ENCODE peak calls at places on chromosomes 13 and 19, in five cellular contexts. One of them, this sample, is unnamed.

GRCh38 chr19:1490311-1491113 is at the start of gene PCSK4:
- DNase-seq in glutamatergic neuron: peak
- DNase-seq in thoracic aorta: peak
- DNase-seq in kidney: peak
- DNase-seq in right lobe of liver: peak
- DNase-seq in this sample: peak

GRCh38 chr13:97797553-97797952 is 155.9 kb upstream of the IPO5 start:
- DNase-seq in glutamatergic neuron: no peak
- DNase-seq in thoracic aorta: no peak
- DNase-seq in kidney: no peak
- DNase-seq in right lobe of liver: no peak
- DNase-seq in this sample: no peak

GRCh38 chr19:48117515-48118330 is 7.1 kb upstream of the PLA2G4C start:
- DNase-seq in glutamatergic neuron: no peak
- DNase-seq in thoracic aorta: no peak
- DNase-seq in kidney: no peak
- DNase-seq in right lobe of liver: no peak
- DNase-seq in this sample: no peak

GRCh38 chr19:9962623-9963290 is 26.4 kb upstream of the OLFM2 start:
- DNase-seq in glutamatergic neuron: no peak
- DNase-seq in thoracic aorta: no peak
- DNase-seq in kidney: no peak
- DNase-seq in right lobe of liver: no peak
- DNase-seq in this sample: no peak

GRCh38 chr13:112947796-112948195 is 21.2 kb upstream of the MCF2L start:
- DNase-seq in glutamatergic neuron: no peak
- DNase-seq in thoracic aorta: no peak
- DNase-seq in kidney: no peak
- DNase-seq in right lobe of liver: no peak
- DNase-seq in this sample: no peak

GRCh38 chr13:82356667-82357066 is 1525.6 kb downstream of the SLITRK1 start:
- DNase-seq in glutamatergic neuron: no peak
- DNase-seq in thoracic aorta: no peak
- DNase-seq in kidney: no peak
- DNase-seq in right lobe of liver: no peak
- DNase-seq in this sample: no peak

GRCh38 chr13:26300140-26300539 is 46.2 kb downstream of the CDK8 start:
- DNase-seq in glutamatergic neuron: no peak
- DNase-seq in thoracic aorta: no peak
- DNase-seq in kidney: no peak
- DNase-seq in right lobe of liver: no peak
- DNase-seq in this sample: no peak

GRCh38 chr13:50080856-50081105 is 65.5 kb downstream of the KCNRG start:
- DNase-seq in glutamatergic neuron: no peak
- DNase-seq in thoracic aorta: no peak
- DNase-seq in kidney: no peak
- DNase-seq in right lobe of liver: no peak
- DNase-seq in this sample: peak

GRCh38 chr13:102610296-102610895 is 13.6 kb downstream of the TPP2 start:
- DNase-seq in glutamatergic neuron: no peak
- DNase-seq in thoracic aorta: no peak
- DNase-seq in kidney: no peak
- DNase-seq in right lobe of liver: no peak
- DNase-seq in this sample: no peak

GRCh38 chr13:48975926-48976676 is 389 bp downstream of the FNDC3A start:
- DNase-seq in glutamatergic neuron: peak
- DNase-seq in thoracic aorta: peak
- DNase-seq in kidney: peak
- DNase-seq in right lobe of liver: peak
- DNase-seq in this sample: peak
- TF ChIP-seq CTCF in glutamatergic neuron: no peak
- TF ChIP-seq CTCF in thoracic aorta: no peak
- TF ChIP-seq CTCF in kidney: no peak
- TF ChIP-seq CTCF in right lobe of liver: no peak
- TF ChIP-seq CTCF in this sample: peak

GRCh38 chr19:31066385-31066784 is 282.9 kb downstream of the TSHZ3 start:
- DNase-seq in glutamatergic neuron: no peak
- DNase-seq in thoracic aorta: no peak
- DNase-seq in kidney: no peak
- DNase-seq in right lobe of liver: no peak
- DNase-seq in this sample: no peak
- TF ChIP-seq CTCF in glutamatergic neuron: no peak
- TF ChIP-seq CTCF in thoracic aorta: no peak
- TF ChIP-seq CTCF in kidney: no peak
- TF ChIP-seq CTCF in right lobe of liver: no peak
- TF ChIP-seq CTCF in this sample: no peak

GRCh38 chr13:51221674-51222509 is at the start of gene FAM124A:
- DNase-seq in glutamatergic neuron: peak
- DNase-seq in thoracic aorta: no peak
- DNase-seq in kidney: peak
- DNase-seq in right lobe of liver: peak
- DNase-seq in this sample: peak

GRCh38 chr13:51223284-51224270 is 1.4 kb downstream of the FAM124A start:
- DNase-seq in glutamatergic neuron: no peak
- DNase-seq in thoracic aorta: no peak
- DNase-seq in kidney: no peak
- DNase-seq in right lobe of liver: no peak
- DNase-seq in this sample: no peak

GRCh38 chr13:51221108-51221507 is 1.1 kb upstream of the FAM124A start:
- DNase-seq in glutamatergic neuron: no peak
- DNase-seq in thoracic aorta: no peak
- DNase-seq in kidney: no peak
- DNase-seq in right lobe of liver: no peak
- DNase-seq in this sample: no peak

GRCh38 chr13:51220706-51221105 is 1.5 kb upstream of the FAM124A start:
- DNase-seq in glutamatergic neuron: no peak
- DNase-seq in thoracic aorta: no peak
- DNase-seq in kidney: no peak
- DNase-seq in right lobe of liver: no peak
- DNase-seq in this sample: no peak

DNA sequence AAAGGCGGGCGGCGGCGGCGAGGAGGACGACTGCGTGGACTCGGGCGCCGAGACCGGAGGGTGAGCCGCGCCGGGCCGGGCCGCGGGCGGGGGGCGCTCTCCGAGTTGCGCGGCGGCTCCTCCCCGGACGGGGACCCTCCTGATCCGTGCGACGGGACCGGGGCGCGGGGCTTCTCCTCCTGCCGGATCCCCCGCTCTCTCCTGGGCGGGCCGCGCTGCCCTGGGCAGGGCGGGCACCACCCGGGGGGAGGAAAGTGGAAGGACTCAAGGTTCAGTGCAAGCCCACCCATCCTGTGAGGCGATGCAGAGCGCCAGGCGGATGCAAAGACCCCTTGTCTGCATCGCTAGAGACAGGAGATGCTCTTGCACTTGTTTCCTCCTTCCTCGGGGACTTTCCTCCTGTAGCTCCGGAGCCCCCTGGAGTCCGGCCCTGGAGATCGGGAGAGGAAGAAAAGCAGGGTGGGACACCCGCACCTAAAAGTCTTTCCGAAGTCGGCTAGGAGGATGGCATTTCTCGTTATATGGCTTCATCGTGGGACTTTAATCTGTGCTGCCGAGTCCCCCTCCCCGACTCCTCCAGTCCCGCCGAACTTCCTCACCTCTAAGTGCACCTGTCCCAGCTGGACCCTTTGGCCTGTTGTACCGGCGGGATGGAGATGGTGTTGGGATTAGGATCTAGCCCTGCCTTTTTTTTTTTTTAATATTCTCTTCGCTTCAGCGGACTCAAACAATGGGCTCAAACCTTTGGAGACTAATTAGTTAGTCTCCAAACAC is 499 bp downstream of the FAM124A start:
- DNase-seq in glutamatergic neuron: no peak
- DNase-seq in thoracic aorta: no peak
- DNase-seq in kidney: no peak
- DNase-seq in right lobe of liver: no peak
- DNase-seq in this sample: no peak
- TF ChIP-seq CTCF in glutamatergic neuron: no peak
- TF ChIP-seq CTCF in thoracic aorta: no peak
- TF ChIP-seq CTCF in kidney: no peak
- TF ChIP-seq CTCF in right lobe of liver: no peak
- TF ChIP-seq CTCF in this sample: no peak

GRCh38 chr19:17424743-17425365 is 5.0 kb downstream of the MVB12A start:
- DNase-seq in glutamatergic neuron: peak
- DNase-seq in thoracic aorta: no peak
- DNase-seq in kidney: no peak
- DNase-seq in right lobe of liver: no peak
- DNase-seq in this sample: peak
- TF ChIP-seq CTCF in glutamatergic neuron: peak
- TF ChIP-seq CTCF in thoracic aorta: no peak
- TF ChIP-seq CTCF in kidney: peak
- TF ChIP-seq CTCF in right lobe of liver: peak
- TF ChIP-seq CTCF in this sample: peak